ENCODE peak calls at places on chromosomes 6 and 20, in eight cellular contexts. L is AG08395; J is activated T-cell treated with anti-CD3 and anti-CD28 coated beads, Interleukin-2, amount 50 U/mL, for 4 hours; P is activated gamma-delta T cell treated with anti-CD3 and anti-CD28 coated beads, Interleukin-2, amount 50 U/mL, for 16 hours; K is lower lobe of right lung; R is fibroblast of pulmonary artery; A is GM06990; N is T-helper 2 cell. F is an unnamed sample.

GRCh38 chr6:22194188-22194921 is 102.5 kb downstream of the PRL start:
- DNase-seq in L (no peak), J (no peak), P (no peak), K (no peak), R (peak), A (peak), N (peak), F (no peak)

GRCh38 chr6:111824608-111825337 is 48.5 kb downstream of the FYN start:
- DNase-seq in L (no peak), J (no peak), P (no peak), K (no peak), R (no peak), A (no peak), N (peak), F (no peak)

GRCh38 chr20:8946036-8946926 is 122.6 kb upstream of the PLCB4 start:
- DNase-seq in L (peak), J (no peak), P (no peak), K (no peak), R (no peak), A (no peak), N (no peak), F (no peak)

GRCh38 chr6:28597217-28597835 is 71.6 kb downstream of the GPX5 start:
- DNase-seq in L (no peak), J (no peak), P (no peak), K (no peak), R (peak), A (peak), N (peak), F (no peak)

GRCh38 chr20:39876974-39877615 is 811.9 kb downstream of the MAFB start:
- DNase-seq in L (no peak), J (no peak), P (no peak), K (no peak), R (no peak), A (no peak), N (no peak), F (no peak)

GRCh38 chr6:14747881-14748520 is 497.9 kb upstream of the JARID2 start:
- DNase-seq in L (peak), J (no peak), P (no peak), K (no peak), R (peak), A (no peak), N (no peak), F (no peak)

GRCh38 chr6:46011241-46012085 is 4.2 kb downstream of the CLIC5 start:
- DNase-seq in L (no peak), J (peak), P (peak), K (no peak), R (no peak), A (peak), N (peak), F (peak)

GRCh38 chr20:24523661-24524060 is 54.2 kb downstream of the SYNDIG1 start:
- DNase-seq in L (no peak), J (no peak), P (no peak), K (no peak), R (no peak), A (no peak), N (no peak), F (no peak)

GRCh38 chr20:14415492-14415891 is 78.1 kb upstream of the FLRT3 start:
- DNase-seq in L (no peak), J (no peak), P (no peak), K (no peak), R (no peak), A (no peak), N (no peak), F (no peak)

F was measured in mucosa of descending colon.